ENCODE peak calls at places on chromosomes 11 and 22, in six cellular contexts. T is EH; R is iPS DF 19.7; Q is stimulated activated CD8-positive, alpha-beta memory T cell treated with anti-CD3 and anti-CD28 coated beads, Interleukin-12 subunit alpha, Interleukin-12 subunit beta, amount 100 ng/mL, for 1 hour; A is EL; E is CD8-positive, alpha-beta T cell. L is an unnamed sample.
A peak's percentile ranks its signal among the peaks of the same experiment; 100 is the strongest.

GRCh38 chr22:25753252-25753651 is 11.3 kb downstream of the MYO18B start:
- DNase-seq in E (no peak), A (no peak), T (no peak), R (no peak), Q (no peak), L (no peak)

GRCh38 chr11:128367573-128367972 is 219.8 kb downstream of the ETS1 start:
- DNase-seq in A (no peak), T (no peak), R (no peak), E (no peak), Q (no peak), L (no peak)

GRCh38 chr11:56292154-56292553 is at the start of gene OR8H1:
- DNase-seq in Q (no peak), T (no peak), R (no peak), A (no peak), E (no peak), L (no peak)

GRCh38 chr11:115455606-115456005 is 48.6 kb downstream of the CADM1 start:
- DNase-seq in R (peak; percentile 17), E (no peak), A (no peak), T (no peak), Q (no peak), L (no peak)

GRCh38 chr11:9230291-9230690 is 34.9 kb downstream of the DENND5A start:
- DNase-seq in A (peak; percentile 18), E (no peak), T (peak; percentile 25), R (no peak), Q (no peak), L (no peak)

GRCh38 chr22:49954991-49955580 is 5.5 kb upstream of the PIM3 start:
- DNase-seq in T (no peak), E (no peak), R (no peak), A (no peak), Q (no peak), L (no peak)

GRCh38 chr11:38476808-38477565 is 1879.0 kb upstream of the RAG2 start:
- DNase-seq in E (no peak), Q (no peak), A (peak; percentile 63), R (no peak), T (peak; percentile 24), L (no peak)

GRCh38 chr11:112216591-112217105 is 9.6 kb upstream of the PTS start:
- DNase-seq in E (no peak), A (peak; percentile 47), T (peak; percentile 71), Q (no peak), R (no peak), L (no peak)

GRCh38 chr11:103031834-103032233 is 60.1 kb downstream of the DCUN1D5 start:
- DNase-seq in E (no peak), A (peak; percentile 63), T (peak; percentile 38), Q (no peak), R (no peak), L (no peak)

GRCh38 chr22:35337932-35338331 is 38.2 kb downstream of the TOM1 start:
- DNase-seq in Q (no peak), E (no peak), T (no peak), A (no peak), R (no peak), L (no peak)

GRCh38 chr11:12706531-12707499 is 32.6 kb downstream of the TEAD1 start:
- DNase-seq in E (no peak), Q (no peak), R (no peak), A (no peak), T (peak; percentile 54), L (no peak)

GRCh38 chr11:86091566-86091965 is 22.7 kb upstream of the PICALM start:
- DNase-seq in T (peak; percentile 91), A (peak; percentile 70), Q (no peak), E (no peak), R (no peak), L (no peak)

GRCh38 chr11:102147031-102147430 is 36.8 kb downstream of the YAP1 start:
- DNase-seq in E (no peak), R (no peak), T (no peak), Q (no peak), A (no peak), L (no peak)

GRCh38 chr11:87097582-87097981 is 59.8 kb downstream of the TMEM135 start:
- DNase-seq in A (peak; percentile 29), Q (peak; percentile 1), T (peak; percentile 38), R (peak; percentile 25), E (peak; percentile 2), L (peak; percentile 4)

GRCh38 chr11:35664977-35665441 is 2.4 kb downstream of the TRIM44 start:
- DNase-seq in A (peak; percentile 48), R (no peak), E (no peak), T (peak; percentile 38), Q (no peak), L (no peak)

GRCh38 chr11:34671117-34671516 is 50.2 kb downstream of the EHF start:
- DNase-seq in E (no peak), Q (no peak), R (no peak), A (no peak), T (no peak), L (no peak)

GRCh38 chr11:4672470-4672869 is 25.2 kb downstream of the OR51E2 start:
- DNase-seq in E (no peak), A (peak; percentile 67), R (no peak), Q (no peak), T (peak; percentile 27), L (no peak)

L was measured in effector CD4-positive, alpha-beta T cell.